ENCODE peak calls at places on chromosomes 13 and 19, in seven cellular contexts. K, Q, B, M, L, X and N are unnamed samples.

GRCh38 chr13:79056706-79057105 is 349.3 kb downstream of the RBM26 start:
- DNase-seq in B (no peak), X (no peak), K (no peak), L (no peak), M (no peak), Q (no peak), N (no peak)

GRCh38 chr19:7738023-7738422 is 6.1 kb upstream of the CLEC4G start:
- DNase-seq in M (peak; percentile 57), K (no peak), Q (no peak), B (no peak), L (no peak), X (no peak), N (no peak)

GRCh38 chr13:99845136-99845874 is 126.3 kb downstream of the ZIC5 start:
- DNase-seq in B (no peak), M (no peak), Q (no peak), K (no peak), L (no peak), X (no peak), N (no peak)

GRCh38 chr13:101434486-101434885 is 18.0 kb upstream of the ITGBL1 start:
- DNase-seq in M (no peak), X (no peak), L (no peak), Q (no peak), K (no peak), B (no peak), N (no peak)

GRCh38 chr19:46015961-46016425 is 6.9 kb downstream of the PGLYRP1 start:
- DNase-seq in X (peak; percentile 43), B (peak; percentile 11), L (no peak), K (peak; percentile 68), M (peak; percentile 47), Q (no peak), N (no peak)

GRCh38 chr19:5680083-5680436 is 256 bp downstream of the MICOS13 start:
- DNase-seq in X (no peak), L (peak; percentile 40), Q (no peak), M (no peak), B (no peak), K (no peak), N (no peak)

GRCh38 chr19:11405846-11406643 is 13.1 kb downstream of the RGL3 start:
- DNase-seq in M (peak; percentile 62), L (no peak), X (no peak), B (no peak), K (no peak), Q (no peak), N (no peak)

GRCh38 chr13:20411638-20412342 is 113.9 kb downstream of the CRYL1 start:
- DNase-seq in M (peak; percentile 44), L (no peak), X (peak; percentile 27), K (peak; percentile 82), Q (peak; percentile 7), B (no peak), N (no peak)

GRCh38 chr13:41465215-41465907 is 8.0 kb downstream of the RGCC start:
- DNase-seq in M (peak; percentile 85), L (peak; percentile 81), X (peak; percentile 88), K (peak; percentile 89), Q (peak; percentile 77), B (peak; percentile 79), N (no peak)

GRCh38 chr19:38035515-38036495 is 128.8 kb downstream of the SIPA1L3 start:
- DNase-seq in B (no peak), X (no peak), Q (no peak), K (no peak), L (no peak), M (no peak), N (no peak)

GRCh38 chr13:108597943-108598342 is 31.5 kb upstream of the MYO16 start:
- DNase-seq in Q (no peak), L (peak; percentile 5), M (no peak), K (no peak), X (no peak), B (no peak), N (no peak)

GRCh38 chr19:4386038-4386782 is 14.1 kb downstream of the SH3GL1 start:
- DNase-seq in L (no peak), B (no peak), K (no peak), M (no peak), Q (no peak), X (no peak), N (no peak)

GRCh38 chr19:8240274-8241229 is 31.4 kb downstream of the CERS4 start:
- DNase-seq in Q (peak; percentile 38), L (peak; percentile 97), B (no peak), X (peak; percentile 13), M (peak; percentile 43), K (peak; percentile 68), N (peak; percentile 91)